ENCODE peak calls at places on chromosome 18, in six cellular contexts. B, F, S, C, P and J are unnamed samples.

GRCh38 chr18:59357928-59358327 is 1.1 kb downstream of the LMAN1 start:
- DNase-seq in B (no peak), F (no peak), S (no peak), C (no peak), P (no peak), J (no peak)

GRCh38 chr18:46007165-46007564 is 40.0 kb upstream of the EPG5 start:
- DNase-seq in B (no peak), F (no peak), S (no peak), C (no peak), P (no peak), J (no peak)

GRCh38 chr18:80168982-80169381 is 59.9 kb downstream of the ADNP2 start:
- DNase-seq in B (no peak), F (no peak), S (no peak), C (peak; percentile 34), P (no peak), J (no peak)

GRCh38 chr18:51196116-51196810 is 1.2 kb downstream of the MEX3C start:
- DNase-seq in B (peak; percentile 58), F (no peak), S (no peak), C (peak; percentile 83), P (peak; percentile 12), J (no peak)

GRCh38 chr18:10040287-10041011 is 126.6 kb downstream of the VAPA start:
- DNase-seq in B (no peak), F (no peak), S (no peak), C (no peak), P (no peak), J (no peak)

GRCh38 chr18:46158498-46158897 is 54.3 kb downstream of the HAUS1 start:
- DNase-seq in B (no peak), F (no peak), S (no peak), C (no peak), P (no peak), J (no peak)

GRCh38 chr18:74532511-74533025 is 1.7 kb upstream of the CNDP1 start:
- DNase-seq in B (no peak), F (no peak), S (no peak), C (no peak), P (no peak), J (no peak)

GRCh38 chr18:29002747-29003146 is 825.8 kb upstream of the CDH2 start:
- DNase-seq in B (no peak), F (no peak), S (no peak), C (no peak), P (no peak), J (no peak)

GRCh38 chr18:78634061-78634696 is 345.4 kb upstream of the SALL3 start:
- DNase-seq in B (no peak), F (no peak), S (no peak), C (no peak), P (no peak), J (no peak)

GRCh38 chr18:38006541-38006940 is 440.9 kb upstream of the CELF4 start:
- DNase-seq in B (no peak), F (no peak), S (no peak), C (no peak), P (no peak), J (no peak)

DNA sequence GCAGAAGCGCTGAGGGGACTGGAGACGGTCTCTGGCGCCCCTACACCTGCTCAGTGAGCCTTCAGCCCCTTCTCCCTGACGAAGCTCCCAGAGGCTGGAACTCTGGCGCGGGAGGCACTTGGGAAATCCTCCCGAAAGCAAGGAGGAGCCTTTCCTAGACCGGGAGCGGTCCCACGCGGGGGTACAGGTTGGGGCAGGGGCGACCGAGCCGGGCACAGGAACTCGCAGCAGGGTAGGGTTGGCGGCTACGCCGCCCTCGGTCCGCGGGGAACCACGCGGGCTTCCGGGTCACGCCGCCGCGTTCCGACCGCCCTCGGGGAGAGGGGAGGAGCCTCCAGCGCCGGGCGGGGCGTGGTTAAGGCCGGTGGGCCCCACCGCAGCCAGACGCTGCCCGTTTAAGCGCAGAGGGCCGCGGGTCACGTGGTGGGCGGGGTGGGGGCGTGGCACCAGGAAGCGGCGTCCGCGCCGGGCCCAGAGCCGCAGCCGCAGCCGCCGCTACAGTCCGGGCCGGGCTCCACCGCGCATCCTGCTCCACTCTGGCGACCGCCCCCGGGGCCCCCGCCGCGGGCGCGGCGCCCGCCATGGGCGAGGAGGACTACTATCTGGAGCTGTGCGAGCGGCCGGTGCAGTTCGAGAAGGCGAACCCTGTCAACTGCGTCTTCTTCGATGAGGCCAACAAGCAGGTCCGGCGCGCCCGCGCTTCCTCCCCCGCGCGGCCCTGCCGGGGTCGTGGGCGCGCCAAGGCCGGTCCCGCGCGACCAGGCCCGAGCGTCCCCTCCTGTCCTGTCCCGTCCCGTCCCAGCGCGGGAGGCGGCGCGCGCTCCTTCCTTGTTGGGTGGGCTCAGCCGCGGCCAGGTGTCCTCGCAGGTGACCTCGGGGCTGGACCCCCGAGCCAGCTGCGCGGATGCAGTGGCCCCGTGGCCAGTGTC is at the start of gene RMC1:
- DNase-seq in B (peak; percentile 98), F (peak; percentile 98), S (no peak), C (peak; percentile 98), P (peak; percentile 96), J (peak; percentile 88)
- TF ChIP-seq CTCF in B (no peak), F (no peak), S (no peak), C (no peak), P (no peak), J (peak; percentile 23)

GRCh38 chr18:34758378-34758948 is 48.4 kb downstream of the DTNA start:
- DNase-seq in B (no peak), F (no peak), S (no peak), C (no peak), P (no peak), J (no peak)

GRCh38 chr18:34767601-34768027 is 57.5 kb downstream of the DTNA start:
- DNase-seq in B (no peak), F (no peak), S (peak; percentile 40), C (no peak), P (no peak), J (no peak)

GRCh38 chr18:34760444-34760843 is 50.3 kb downstream of the DTNA start:
- DNase-seq in B (peak; percentile 33), F (no peak), S (no peak), C (no peak), P (no peak), J (no peak)

DNA sequence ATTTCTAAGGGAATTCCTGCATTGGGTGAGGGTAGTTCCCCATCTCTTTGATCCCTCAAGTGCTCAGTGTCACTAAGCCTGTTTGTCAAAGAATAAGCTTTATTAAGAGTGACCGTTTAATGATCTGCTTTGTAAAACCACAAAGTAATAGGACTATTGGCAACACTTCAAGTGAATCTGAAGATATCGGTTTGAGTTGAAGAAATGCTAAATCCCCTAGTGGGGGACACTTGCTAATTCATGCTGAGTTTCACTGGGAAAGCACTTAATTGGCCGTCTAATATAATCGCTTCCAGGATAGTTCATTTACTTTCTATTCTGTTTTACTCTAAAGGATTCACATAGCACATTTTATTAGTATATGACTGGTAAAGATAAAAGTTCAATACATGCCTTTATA is 54.4 kb downstream of the DTNA start:
- DNase-seq in B (no peak), F (no peak), S (no peak), C (no peak), P (no peak), J (no peak)
- TF ChIP-seq CTCF in B (no peak), F (no peak), S (no peak), C (no peak), P (no peak), J (no peak)

DNA sequence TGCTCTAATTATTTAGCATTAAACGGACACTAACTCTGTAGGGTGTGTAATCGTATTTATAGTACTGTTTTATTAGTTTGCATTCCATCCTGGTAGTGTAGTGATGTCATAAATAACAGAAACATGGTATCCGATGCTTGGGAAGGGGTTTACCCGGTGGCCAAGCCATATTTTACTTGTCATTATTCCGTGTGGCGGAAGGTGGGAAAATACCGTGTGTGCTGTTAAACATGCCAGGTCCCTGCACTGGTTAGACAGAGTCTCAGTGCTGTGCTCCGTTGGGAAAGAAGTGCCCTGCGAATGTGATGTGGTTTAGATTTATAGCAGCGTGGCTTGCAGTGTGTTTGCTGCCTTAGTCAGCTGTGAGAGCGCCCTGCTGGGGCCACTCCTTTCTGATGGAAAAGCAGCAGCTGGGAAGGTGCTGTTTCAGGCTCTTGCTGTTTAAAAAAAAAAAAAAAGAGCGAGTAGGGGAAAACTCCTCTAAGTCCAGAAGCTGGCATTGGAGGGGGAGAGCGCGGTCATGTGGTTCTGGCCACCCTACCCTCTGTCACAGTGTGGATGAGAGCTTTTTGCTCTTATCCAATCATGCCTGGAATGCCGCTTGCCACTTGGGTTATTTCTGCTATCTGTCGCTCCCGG is 211.0 kb downstream of the NEDD4L start:
- DNase-seq in B (peak; percentile 56), F (no peak), S (no peak), C (no peak), P (peak; percentile 65), J (no peak)
- TF ChIP-seq CTCF in B (no peak), F (no peak), S (no peak), C (no peak), P (no peak), J (no peak)

GRCh38 chr18:36411745-36412168 is 114.2 kb downstream of the FHOD3 start:
- DNase-seq in B (no peak), F (no peak), S (no peak), C (no peak), P (peak; percentile 73), J (no peak)
- TF ChIP-seq CTCF in B (peak; percentile 26), F (no peak), S (peak; percentile 74), C (no peak), P (peak; percentile 31), J (peak; percentile 42)

GRCh38 chr18:34901299-34901698 is 139.9 kb upstream of the MAPRE2 start:
- DNase-seq in B (no peak), F (no peak), S (no peak), C (no peak), P (no peak), J (no peak)
- TF ChIP-seq CTCF in B (peak; percentile 23), F (no peak), S (peak; percentile 42), C (no peak), P (no peak), J (no peak)

GRCh38 chr18:7877609-7878008 is 310.5 kb downstream of the PTPRM start:
- DNase-seq in B (no peak), F (no peak), S (no peak), C (no peak), P (no peak), J (no peak)
- TF ChIP-seq CTCF in B (no peak), F (no peak), S (peak; percentile 32), C (no peak), P (no peak), J (no peak)